ENCODE peak calls at places on chromosomes 11 and 22, in seven cellular contexts. One of them, this sample, is unnamed.

GRCh38 chr11:125338886-125339811 is 156.9 kb downstream of the FEZ1 start:
- DNase-seq in H9: no peak
- DNase-seq in mesendoderm: no peak
- DNase-seq in neuronal stem cell: no peak
- DNase-seq in mesenchymal stem cell: peak
- DNase-seq in IMR-90: no peak
- DNase-seq in H1: no peak
- DNase-seq in this sample: no peak

GRCh38 chr22:40469181-40469580 is 98.8 kb downstream of the SGSM3 start:
- DNase-seq in H9: no peak
- DNase-seq in mesendoderm: peak
- DNase-seq in neuronal stem cell: no peak
- DNase-seq in mesenchymal stem cell: no peak
- DNase-seq in IMR-90: no peak
- DNase-seq in H1: no peak
- DNase-seq in this sample: no peak

GRCh38 chr11:3674189-3674588 is 3.0 kb upstream of the CHRNA10 start:
- DNase-seq in H9: no peak
- DNase-seq in mesendoderm: peak
- DNase-seq in neuronal stem cell: no peak
- DNase-seq in mesenchymal stem cell: peak
- DNase-seq in IMR-90: peak
- DNase-seq in H1: peak
- DNase-seq in this sample: peak

GRCh38 chr22:17077255-17077654 is 7.5 kb upstream of the IL17RA start:
- DNase-seq in H9: no peak
- DNase-seq in mesendoderm: no peak
- DNase-seq in neuronal stem cell: no peak
- DNase-seq in mesenchymal stem cell: peak
- DNase-seq in IMR-90: peak
- DNase-seq in H1: no peak
- DNase-seq in this sample: peak

GRCh38 chr11:898160-898517 is 12.5 kb downstream of the CHID1 start:
- DNase-seq in H9: peak
- DNase-seq in mesendoderm: peak
- DNase-seq in neuronal stem cell: no peak
- DNase-seq in mesenchymal stem cell: peak
- DNase-seq in IMR-90: peak
- DNase-seq in H1: no peak
- DNase-seq in this sample: no peak

GRCh38 chr22:22897036-22897435 is 9.4 kb downstream of the IGLL5 start:
- DNase-seq in H9: no peak
- DNase-seq in mesendoderm: no peak
- DNase-seq in neuronal stem cell: no peak
- DNase-seq in mesenchymal stem cell: no peak
- DNase-seq in IMR-90: no peak
- DNase-seq in H1: no peak
- DNase-seq in this sample: no peak

GRCh38 chr11:75576445-75577049 is 14.5 kb downstream of the SERPINH1 start:
- DNase-seq in H9: peak
- DNase-seq in mesendoderm: peak
- DNase-seq in neuronal stem cell: no peak
- DNase-seq in mesenchymal stem cell: peak
- DNase-seq in IMR-90: peak
- DNase-seq in H1: no peak
- DNase-seq in this sample: peak

GRCh38 chr22:41181349-41182241 is 23.5 kb upstream of the L3MBTL2 start:
- DNase-seq in H9: peak
- DNase-seq in mesendoderm: peak
- DNase-seq in neuronal stem cell: no peak
- DNase-seq in mesenchymal stem cell: peak
- DNase-seq in IMR-90: peak
- DNase-seq in H1: no peak
- DNase-seq in this sample: peak

GRCh38 chr22:33657670-33658069 is 262.6 kb downstream of the LARGE1 start:
- DNase-seq in H9: no peak
- DNase-seq in mesendoderm: no peak
- DNase-seq in neuronal stem cell: no peak
- DNase-seq in mesenchymal stem cell: no peak
- DNase-seq in IMR-90: no peak
- DNase-seq in H1: no peak
- DNase-seq in this sample: no peak

GRCh38 chr11:113947989-113948388 is 26.9 kb upstream of the HTR3A start:
- DNase-seq in H9: no peak
- DNase-seq in mesendoderm: no peak
- DNase-seq in neuronal stem cell: no peak
- DNase-seq in mesenchymal stem cell: no peak
- DNase-seq in IMR-90: no peak
- DNase-seq in H1: no peak
- DNase-seq in this sample: no peak

GRCh38 chr11:73248526-73249185 is 23.5 kb upstream of the P2RY6 start:
- DNase-seq in H9: peak
- DNase-seq in mesendoderm: no peak
- DNase-seq in neuronal stem cell: no peak
- DNase-seq in mesenchymal stem cell: no peak
- DNase-seq in IMR-90: no peak
- DNase-seq in H1: no peak
- DNase-seq in this sample: no peak

GRCh38 chr11:109960831-109961230 is 132.4 kb upstream of the ZC3H12C start:
- DNase-seq in H9: no peak
- DNase-seq in mesendoderm: peak
- DNase-seq in neuronal stem cell: peak
- DNase-seq in mesenchymal stem cell: peak
- DNase-seq in IMR-90: peak
- DNase-seq in H1: no peak
- DNase-seq in this sample: peak

GRCh38 chr11:124769804-124770774 is 8.0 kb upstream of the ESAM start:
- DNase-seq in H9: no peak
- DNase-seq in mesendoderm: peak
- DNase-seq in neuronal stem cell: no peak
- DNase-seq in mesenchymal stem cell: peak
- DNase-seq in IMR-90: peak
- DNase-seq in H1: no peak
- DNase-seq in this sample: peak

GRCh38 chr11:32597914-32598313 is 14.3 kb downstream of the EIF3M start:
- DNase-seq in H9: no peak
- DNase-seq in mesendoderm: no peak
- DNase-seq in neuronal stem cell: peak
- DNase-seq in mesenchymal stem cell: no peak
- DNase-seq in IMR-90: no peak
- DNase-seq in H1: no peak
- DNase-seq in this sample: no peak

GRCh38 chr11:1481861-1482441 is 4.6 kb downstream of the MOB2 start:
- DNase-seq in H9: no peak
- DNase-seq in mesendoderm: no peak
- DNase-seq in neuronal stem cell: no peak
- DNase-seq in mesenchymal stem cell: no peak
- DNase-seq in IMR-90: no peak
- DNase-seq in H1: no peak
- DNase-seq in this sample: no peak

GRCh38 chr22:38490475-38490874 is 15.6 kb downstream of the DDX17 start:
- DNase-seq in H9: no peak
- DNase-seq in mesendoderm: no peak
- DNase-seq in neuronal stem cell: no peak
- DNase-seq in mesenchymal stem cell: no peak
- DNase-seq in IMR-90: no peak
- DNase-seq in H1: no peak
- DNase-seq in this sample: no peak

GRCh38 chr11:12131943-12132789 is 21.8 kb downstream of the MICAL2 start:
- DNase-seq in H9: no peak
- DNase-seq in mesendoderm: no peak
- DNase-seq in neuronal stem cell: no peak
- DNase-seq in mesenchymal stem cell: no peak
- DNase-seq in IMR-90: no peak
- DNase-seq in H1: no peak
- DNase-seq in this sample: no peak

GRCh38 chr11:11764428-11764803 is 77.4 kb upstream of the USP47 start:
- DNase-seq in H9: no peak
- DNase-seq in mesendoderm: no peak
- DNase-seq in neuronal stem cell: no peak
- DNase-seq in mesenchymal stem cell: no peak
- DNase-seq in IMR-90: no peak
- DNase-seq in H1: no peak
- DNase-seq in this sample: no peak

GRCh38 chr22:48832592-48832991 is 995.1 kb downstream of the BRD1 start:
- DNase-seq in H9: no peak
- DNase-seq in mesendoderm: no peak
- DNase-seq in neuronal stem cell: no peak
- DNase-seq in mesenchymal stem cell: no peak
- DNase-seq in IMR-90: no peak
- DNase-seq in H1: no peak
- DNase-seq in this sample: no peak

GRCh38 chr22:50720861-50721844 is 16.9 kb upstream of the ACR start:
- DNase-seq in H9: no peak
- DNase-seq in mesendoderm: no peak
- DNase-seq in neuronal stem cell: no peak
- DNase-seq in mesenchymal stem cell: no peak
- DNase-seq in IMR-90: no peak
- DNase-seq in H1: no peak
- DNase-seq in this sample: no peak

GRCh38 chr11:63985812-63986155 is 454 bp upstream of the OTUB1 start:
- DNase-seq in H9: no peak
- DNase-seq in mesendoderm: no peak
- DNase-seq in neuronal stem cell: no peak
- DNase-seq in mesenchymal stem cell: no peak
- DNase-seq in IMR-90: no peak
- DNase-seq in H1: no peak
- DNase-seq in this sample: no peak

GRCh38 chr22:29226246-29226981 is 20.7 kb downstream of the EMID1 start:
- DNase-seq in H9: no peak
- DNase-seq in mesendoderm: no peak
- DNase-seq in neuronal stem cell: no peak
- DNase-seq in mesenchymal stem cell: no peak
- DNase-seq in IMR-90: no peak
- DNase-seq in H1: no peak
- DNase-seq in this sample: no peak

GRCh38 chr11:28767574-28767973 is 659.4 kb downstream of the METTL15 start:
- DNase-seq in H9: no peak
- DNase-seq in mesendoderm: no peak
- DNase-seq in neuronal stem cell: no peak
- DNase-seq in mesenchymal stem cell: peak
- DNase-seq in IMR-90: peak
- DNase-seq in H1: no peak
- DNase-seq in this sample: peak

GRCh38 chr11:44286268-44286880 is 23.6 kb downstream of the ALX4 start:
- DNase-seq in H9: peak
- DNase-seq in mesendoderm: peak
- DNase-seq in neuronal stem cell: no peak
- DNase-seq in mesenchymal stem cell: peak
- DNase-seq in IMR-90: peak
- DNase-seq in H1: no peak
- DNase-seq in this sample: no peak

GRCh38 chr22:44550666-44551491 is 52.8 kb upstream of the RTL6 start:
- DNase-seq in H9: no peak
- DNase-seq in mesendoderm: no peak
- DNase-seq in neuronal stem cell: no peak
- DNase-seq in mesenchymal stem cell: peak
- DNase-seq in IMR-90: peak
- DNase-seq in H1: no peak
- DNase-seq in this sample: peak

GRCh38 chr11:74019860-74020259 is 11.0 kb upstream of the UCP3 start:
- DNase-seq in H9: no peak
- DNase-seq in mesendoderm: no peak
- DNase-seq in neuronal stem cell: no peak
- DNase-seq in mesenchymal stem cell: no peak
- DNase-seq in IMR-90: peak
- DNase-seq in H1: no peak
- DNase-seq in this sample: no peak

GRCh38 chr11:46039990-46040389 is 81.3 kb downstream of the PHF21A start:
- DNase-seq in H9: no peak
- DNase-seq in mesendoderm: no peak
- DNase-seq in neuronal stem cell: no peak
- DNase-seq in mesenchymal stem cell: no peak
- DNase-seq in IMR-90: peak
- DNase-seq in H1: no peak
- DNase-seq in this sample: no peak

GRCh38 chr11:46038529-46038928 is 82.7 kb downstream of the PHF21A start:
- DNase-seq in H9: no peak
- DNase-seq in mesendoderm: no peak
- DNase-seq in neuronal stem cell: no peak
- DNase-seq in mesenchymal stem cell: no peak
- DNase-seq in IMR-90: no peak
- DNase-seq in H1: no peak
- DNase-seq in this sample: no peak

GRCh38 chr11:46036969-46037368 is 84.3 kb downstream of the PHF21A start:
- DNase-seq in H9: no peak
- DNase-seq in mesendoderm: no peak
- DNase-seq in neuronal stem cell: no peak
- DNase-seq in mesenchymal stem cell: no peak
- DNase-seq in IMR-90: peak
- DNase-seq in H1: no peak
- DNase-seq in this sample: no peak

GRCh38 chr11:46036009-46036408 is 85.2 kb downstream of the PHF21A start:
- DNase-seq in H9: no peak
- DNase-seq in mesendoderm: no peak
- DNase-seq in neuronal stem cell: no peak
- DNase-seq in mesenchymal stem cell: no peak
- DNase-seq in IMR-90: no peak
- DNase-seq in H1: no peak
- DNase-seq in this sample: no peak
- H4K8ac ChIP-seq in H9: no peak
- H4K8ac ChIP-seq in mesendoderm: no peak
- H4K8ac ChIP-seq in neuronal stem cell: no peak
- H4K8ac ChIP-seq in mesenchymal stem cell: no peak
- H4K8ac ChIP-seq in IMR-90: no peak
- H4K8ac ChIP-seq in H1: no peak
- H4K8ac ChIP-seq in this sample: no peak

GRCh38 chr11:132564120-132564519 is 968.2 kb downstream of the OPCML start:
- DNase-seq in H9: no peak
- DNase-seq in mesendoderm: no peak
- DNase-seq in neuronal stem cell: no peak
- DNase-seq in mesenchymal stem cell: peak
- DNase-seq in IMR-90: no peak
- DNase-seq in H1: no peak
- DNase-seq in this sample: no peak
- H3K23ac ChIP-seq in H9: no peak
- H3K23ac ChIP-seq in mesendoderm: no peak
- H3K23ac ChIP-seq in neuronal stem cell: no peak
- H3K23ac ChIP-seq in mesenchymal stem cell: no peak
- H3K23ac ChIP-seq in IMR-90: no peak
- H3K23ac ChIP-seq in H1: no peak
- H3K23ac ChIP-seq in this sample: no peak

GRCh38 chr11:85783758-85784157 is 27.2 kb downstream of the SYTL2 start:
- DNase-seq in H9: no peak
- DNase-seq in mesendoderm: no peak
- DNase-seq in neuronal stem cell: no peak
- DNase-seq in mesenchymal stem cell: no peak
- DNase-seq in IMR-90: no peak
- DNase-seq in H1: no peak
- DNase-seq in this sample: no peak
- H4K8ac ChIP-seq in H9: no peak
- H4K8ac ChIP-seq in mesendoderm: no peak
- H4K8ac ChIP-seq in neuronal stem cell: no peak
- H4K8ac ChIP-seq in mesenchymal stem cell: no peak
- H4K8ac ChIP-seq in IMR-90: no peak
- H4K8ac ChIP-seq in H1: no peak
- H4K8ac ChIP-seq in this sample: no peak

DNA sequence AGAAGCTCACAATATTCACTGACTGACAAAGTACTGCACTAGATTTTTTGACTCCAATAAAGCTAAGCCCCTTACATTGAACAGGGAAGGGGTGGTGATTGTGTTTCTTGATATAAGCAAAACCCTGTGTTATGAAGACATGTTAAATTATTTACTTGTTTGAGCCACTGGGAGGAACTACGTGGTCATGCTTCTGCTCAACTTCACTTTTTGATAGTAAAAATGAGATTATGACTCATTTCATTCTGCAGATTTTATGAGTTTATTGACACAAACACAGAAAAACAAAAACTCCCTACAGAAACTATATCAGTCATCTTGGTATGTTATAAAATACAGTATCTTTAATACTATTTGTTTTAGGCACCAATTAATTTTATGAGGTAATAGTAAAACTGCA is 124.7 kb downstream of the CADM1 start:
- DNase-seq in H9: no peak
- DNase-seq in mesendoderm: no peak
- DNase-seq in neuronal stem cell: no peak
- DNase-seq in mesenchymal stem cell: no peak
- DNase-seq in IMR-90: peak
- DNase-seq in H1: no peak
- DNase-seq in this sample: no peak
- H3K23ac ChIP-seq in H9: no peak
- H3K23ac ChIP-seq in mesendoderm: no peak
- H3K23ac ChIP-seq in neuronal stem cell: no peak
- H3K23ac ChIP-seq in mesenchymal stem cell: no peak
- H3K23ac ChIP-seq in IMR-90: no peak
- H3K23ac ChIP-seq in H1: no peak
- H3K23ac ChIP-seq in this sample: no peak

This sample was measured in trophoblast cell.